ENCODE peak calls at places on chromosomes 1 and 21, in four cellular contexts. W is tibial nerve, T is cardiac muscle cell, I is body of pancreas. H is an unnamed sample.

GRCh38 chr1:174021611-174022079 is 512 bp downstream of the RC3H1 start:
- DNase-seq in W (no peak), T (peak; percentile 64), I (peak; percentile 49), H (peak; percentile 72)

GRCh38 chr1:31843506-31843905 is 27.7 kb upstream of the SPOCD1 start:
- DNase-seq in W (no peak), T (peak; percentile 62), I (no peak), H (peak; percentile 19)

GRCh38 chr21:45109831-45110492 is 35.6 kb downstream of the ADARB1 start:
- DNase-seq in W (no peak), T (no peak), I (peak; percentile 36), H (no peak)

GRCh38 chr1:232273071-232273470 is 356.9 kb downstream of the SIPA1L2 start:
- DNase-seq in W (no peak), T (peak; percentile 45), I (no peak), H (no peak)

GRCh38 chr21:44708213-44708865 is 3.0 kb downstream of the TSPEAR start:
- DNase-seq in W (no peak), T (no peak), I (no peak), H (no peak)

GRCh38 chr21:27110956-27111355 is 144.1 kb upstream of the ADAMTS5 start:
- DNase-seq in W (no peak), T (no peak), I (no peak), H (no peak)

GRCh38 chr1:226092955-226093354 is 30.4 kb downstream of the H3-3A start:
- DNase-seq in W (no peak), T (peak; percentile 46), I (no peak), H (no peak)

GRCh38 chr1:86247553-86248279 is 91.1 kb upstream of the COL24A1 start:
- DNase-seq in W (no peak), T (no peak), I (no peak), H (no peak)

GRCh38 chr1:205449750-205450443 is 5.9 kb downstream of the BLACAT1 start:
- DNase-seq in W (no peak), T (peak; percentile 69), I (peak; percentile 66), H (peak; percentile 86)

GRCh38 chr21:15045017-15045416 is 19.8 kb downstream of the NRIP1 start:
- DNase-seq in W (no peak), T (no peak), I (no peak), H (no peak)

GRCh38 chr1:45359882-45360513 is 19.8 kb upstream of the MUTYH start:
- DNase-seq in W (peak; percentile 61), T (peak; percentile 85), I (peak; percentile 80), H (peak; percentile 49)

GRCh38 chr1:27099904-27100796 is 54.8 kb downstream of the SLC9A1 start:
- DNase-seq in W (peak; percentile 57), T (peak; percentile 85), I (peak; percentile 43), H (no peak)

GRCh38 chr1:24966724-24967346 is 36.8 kb upstream of the RUNX3 start:
- DNase-seq in W (no peak), T (peak; percentile 81), I (peak; percentile 47), H (no peak)

GRCh38 chr1:2330511-2331199 is 60.7 kb downstream of the MORN1 start:
- DNase-seq in W (peak; percentile 77), T (peak; percentile 90), I (peak; percentile 58), H (peak; percentile 87)

GRCh38 chr1:201518105-201518504 is 11.2 kb upstream of the CSRP1 start:
- DNase-seq in W (no peak), T (no peak), I (no peak), H (no peak)

GRCh38 chr1:81571946-81572345 is 228.8 kb upstream of the ADGRL2 start:
- DNase-seq in W (no peak), T (no peak), I (no peak), H (no peak)

GRCh38 chr1:183635112-183635605 is 424 bp downstream of the ARPC5 start:
- DNase-seq in W (no peak), T (peak; percentile 50), I (peak; percentile 30), H (peak; percentile 47)

GRCh38 chr1:180966310-180966709 is 53.6 kb downstream of the KIAA1614 start:
- DNase-seq in W (no peak), T (no peak), I (no peak), H (peak; percentile 51)

GRCh38 chr1:28811369-28811765 is 603 bp upstream of the OPRD1 start:
- DNase-seq in W (no peak), T (no peak), I (no peak), H (no peak)
- H3K4me3 ChIP-seq in W (no peak overlapping the region), T (no peak overlapping the region), I (no peak overlapping the region), H (peak overlapping the region; percentile 83)

GRCh38 chr1:19413999-19414398 is 71.3 kb downstream of the CAPZB start:
- DNase-seq in W (no peak), T (no peak), I (no peak), H (no peak)

GRCh38 chr1:19409477-19410086 is 75.8 kb downstream of the CAPZB start:
- DNase-seq in W (no peak), T (no peak), I (no peak), H (no peak)

GRCh38 chr1:19410393-19410792 is 74.9 kb downstream of the CAPZB start:
- DNase-seq in W (no peak), T (no peak), I (no peak), H (no peak)

GRCh38 chr1:19412654-19413053 is 72.7 kb downstream of the CAPZB start:
- DNase-seq in W (no peak), T (no peak), I (no peak), H (no peak)

GRCh38 chr1:19411612-19412011 is 73.7 kb downstream of the CAPZB start:
- DNase-seq in W (no peak), T (no peak), I (no peak), H (no peak)
- H3K4me1 ChIP-seq in W (peaks cover 21% of the 10 kb centered on the region), T (peaks cover 37% of the 10 kb centered on the region), I (peaks cover 4% of the 10 kb centered on the region), H (peaks cover 9% of the 10 kb centered on the region)

GRCh38 chr1:223394706-223395105 is 1.5 kb downstream of the CCDC185 start:
- DNase-seq in W (no peak), T (no peak), I (no peak), H (no peak)
- H3K27ac ChIP-seq in W (no peak overlapping the region), T (no peak overlapping the region), I (no peak overlapping the region), H (no peak overlapping the region)

DNA sequence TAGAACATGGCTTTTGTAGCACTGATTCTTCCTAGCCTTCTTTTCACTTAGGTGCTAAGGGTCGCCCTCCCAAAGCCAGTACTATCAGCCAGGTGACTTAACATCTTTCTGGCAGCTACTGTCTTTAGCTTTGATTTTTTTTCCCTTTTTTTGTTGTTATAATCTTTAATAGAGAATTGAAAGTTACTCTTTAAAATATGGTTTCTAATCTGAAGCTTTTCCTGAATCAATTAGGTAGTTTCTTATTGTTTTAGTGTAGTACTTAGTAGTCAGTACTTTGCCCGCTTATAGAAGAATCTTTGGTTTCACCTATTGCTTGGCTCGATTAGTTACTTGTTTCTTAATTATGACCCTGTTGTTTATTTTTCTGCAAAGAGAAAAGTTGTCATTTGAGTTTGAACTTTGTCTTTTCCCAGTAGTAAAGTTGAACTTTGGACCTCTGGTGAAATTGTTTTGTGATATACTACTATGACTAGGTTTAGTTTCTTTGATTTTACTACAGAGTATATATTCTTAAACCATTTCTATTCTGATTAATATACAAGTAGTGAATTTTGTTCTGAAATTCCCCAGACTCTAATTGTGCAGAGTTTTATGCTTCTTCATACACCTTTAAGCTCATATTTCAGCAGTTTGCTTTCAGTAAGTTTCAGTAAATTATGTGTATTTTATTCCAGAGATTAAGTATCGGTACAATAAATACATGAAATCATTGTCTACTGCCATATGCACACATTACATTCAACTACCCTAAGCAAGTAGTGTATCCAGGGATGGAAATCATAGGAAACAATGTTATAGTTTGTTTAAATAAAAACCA is 3.9 kb downstream of the MAGI3 start:
- DNase-seq in W (no peak), T (no peak), I (no peak), H (no peak)
- H3K4me3 ChIP-seq in W (no peak overlapping the region), T (no peak overlapping the region), I (no peak overlapping the region), H (no peak overlapping the region)

GRCh38 chr1:203273206-203273868 is 32.0 kb upstream of the BTG2 start:
- DNase-seq in W (peak; percentile 86), T (peak; percentile 86), I (peak; percentile 92), H (peak; percentile 94)
- H3K4me1 ChIP-seq in W (peaks cover 51% of the 10 kb centered on the region), T (peaks cover 22% of the 10 kb centered on the region), I (peaks cover 36% of the 10 kb centered on the region), H (peaks cover 50% of the 10 kb centered on the region)

DNA sequence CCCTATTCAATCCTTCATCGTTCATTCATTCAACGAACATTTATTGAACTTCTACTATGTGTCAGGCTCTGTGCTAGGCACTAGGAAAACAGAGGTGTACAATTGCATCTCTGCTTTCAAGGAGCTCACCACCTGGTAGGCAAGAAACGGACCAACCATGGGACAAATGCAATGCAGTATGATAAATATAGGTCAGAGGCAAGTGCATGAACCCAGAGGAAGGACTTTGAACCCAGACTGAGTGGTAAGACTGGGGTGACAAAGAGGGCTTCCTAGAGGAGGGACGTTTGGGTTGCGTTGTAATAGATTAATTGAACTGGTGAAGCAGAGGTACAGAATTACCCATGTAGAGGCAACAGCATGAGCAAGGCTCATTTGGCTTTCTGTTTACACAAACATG is 16.4 kb downstream of the CD2 start:
- DNase-seq in W (no peak), T (no peak), I (no peak), H (no peak)
- H3K27ac ChIP-seq in W (no peak overlapping the region), T (no peak overlapping the region), I (no peak overlapping the region), H (no peak overlapping the region)

GRCh38 chr1:110148961-110149360 is 1.3 kb upstream of the SLC6A17 start:
- DNase-seq in W (no peak), T (no peak), I (no peak), H (no peak)

GRCh38 chr1:110150330-110151174 is at the start of gene SLC6A17:
- DNase-seq in W (no peak), T (peak; percentile 55), I (no peak), H (no peak)

GRCh38 chr1:110152133-110152785 is 2.0 kb downstream of the SLC6A17 start:
- DNase-seq in W (no peak), T (no peak), I (no peak), H (peak; percentile 13)

GRCh38 chr1:110153407-110153950 is 3.2 kb downstream of the SLC6A17 start:
- DNase-seq in W (no peak), T (no peak), I (no peak), H (no peak)

DNA sequence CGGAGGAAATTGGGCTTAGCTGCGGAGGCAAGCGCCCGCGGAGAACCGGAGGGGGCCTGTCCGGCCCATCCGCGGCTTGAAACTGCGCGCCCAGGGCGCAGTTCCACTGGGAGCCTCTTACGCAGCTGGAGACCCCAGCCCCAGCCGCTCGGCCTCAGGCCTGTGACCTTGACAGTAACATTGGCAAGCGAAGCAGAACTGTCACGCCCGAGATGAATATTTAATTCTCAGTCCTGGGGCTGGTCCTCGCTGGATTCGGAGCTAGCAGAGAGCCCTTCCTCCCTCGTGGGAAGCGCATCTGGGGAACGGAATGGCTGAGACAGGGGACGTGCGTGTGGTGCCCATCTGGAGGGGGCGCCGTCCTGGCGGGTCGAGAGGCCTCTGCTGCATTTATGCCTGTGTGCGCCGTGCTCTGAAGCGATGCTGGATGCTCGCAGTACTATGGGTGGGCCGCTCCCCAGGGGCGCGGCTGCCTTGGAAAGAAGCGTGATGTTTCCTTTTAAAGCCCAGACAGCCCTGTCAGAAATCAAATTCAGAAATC is 951 bp downstream of the SLC6A17 start:
- DNase-seq in W (no peak), T (no peak), I (no peak), H (no peak)
- H3K4me3 ChIP-seq in W (no peak overlapping the region), T (peak overlapping the region; percentile 32), I (no peak overlapping the region), H (no peak overlapping the region)